ENCODE peak calls at places on chromosome 20, in ten cellular contexts. One of them, this sample, is unnamed.

GRCh38 chr20:5279661-5280060 is 37.1 kb downstream of the PROKR2 start:
- DNase-seq in IMR-90: no peak
- DNase-seq in heart left ventricle: no peak
- DNase-seq in HepG2: no peak
- DNase-seq in testis: no peak
- DNase-seq in ovary: no peak
- DNase-seq in transverse colon: no peak
- DNase-seq in stomach: no peak
- DNase-seq in spleen: no peak
- DNase-seq in K562: no peak
- DNase-seq in this sample: no peak

GRCh38 chr20:53949319-53949839 is 121.0 kb downstream of the BCAS1 start:
- DNase-seq in IMR-90: peak; percentile 94
- DNase-seq in heart left ventricle: peak; percentile 43
- DNase-seq in HepG2: no peak
- DNase-seq in testis: no peak
- DNase-seq in ovary: no peak
- DNase-seq in transverse colon: peak; percentile 69
- DNase-seq in stomach: peak; percentile 51
- DNase-seq in spleen: peak; percentile 90
- DNase-seq in K562: no peak
- DNase-seq in this sample: no peak

GRCh38 chr20:34220581-34220980 is 20.6 kb upstream of the ASIP start:
- DNase-seq in IMR-90: peak; percentile 28
- DNase-seq in heart left ventricle: no peak
- DNase-seq in HepG2: no peak
- DNase-seq in testis: no peak
- DNase-seq in ovary: no peak
- DNase-seq in transverse colon: no peak
- DNase-seq in stomach: no peak
- DNase-seq in spleen: no peak
- DNase-seq in K562: no peak
- DNase-seq in this sample: no peak

GRCh38 chr20:54132612-54133433 is 41.0 kb downstream of the CYP24A1 start:
- DNase-seq in IMR-90: peak; percentile 98
- DNase-seq in heart left ventricle: no peak
- DNase-seq in HepG2: peak; percentile 100
- DNase-seq in testis: no peak
- DNase-seq in ovary: no peak
- DNase-seq in transverse colon: peak; percentile 24
- DNase-seq in stomach: no peak
- DNase-seq in spleen: no peak
- DNase-seq in K562: no peak
- DNase-seq in this sample: peak; percentile 71

GRCh38 chr20:33076662-33077398 is 2.6 kb upstream of the BPIFB4 start:
- DNase-seq in IMR-90: no peak
- DNase-seq in heart left ventricle: no peak
- DNase-seq in HepG2: peak; percentile 28
- DNase-seq in testis: no peak
- DNase-seq in ovary: no peak
- DNase-seq in transverse colon: no peak
- DNase-seq in stomach: no peak
- DNase-seq in spleen: peak; percentile 45
- DNase-seq in K562: no peak
- DNase-seq in this sample: no peak

GRCh38 chr20:13613917-13614316 is 24.8 kb downstream of the TASP1 start:
- DNase-seq in IMR-90: no peak
- DNase-seq in heart left ventricle: no peak
- DNase-seq in HepG2: peak; percentile 35
- DNase-seq in testis: no peak
- DNase-seq in ovary: no peak
- DNase-seq in transverse colon: no peak
- DNase-seq in stomach: no peak
- DNase-seq in spleen: no peak
- DNase-seq in K562: no peak
- DNase-seq in this sample: no peak

GRCh38 chr20:19757973-19758887 is at the start of gene RIN2:
- DNase-seq in IMR-90: peak; percentile 87
- DNase-seq in heart left ventricle: peak; percentile 96
- DNase-seq in HepG2: peak; percentile 86
- DNase-seq in testis: peak; percentile 87
- DNase-seq in ovary: peak; percentile 90
- DNase-seq in transverse colon: peak; percentile 92
- DNase-seq in stomach: peak; percentile 92
- DNase-seq in spleen: peak; percentile 85
- DNase-seq in K562: peak; percentile 7
- DNase-seq in this sample: peak; percentile 90

GRCh38 chr20:59191036-59191755 is 27.6 kb downstream of the ZNF831 start:
- DNase-seq in IMR-90: no peak
- DNase-seq in heart left ventricle: no peak
- DNase-seq in HepG2: no peak
- DNase-seq in testis: no peak
- DNase-seq in ovary: no peak
- DNase-seq in transverse colon: no peak
- DNase-seq in stomach: no peak
- DNase-seq in spleen: no peak
- DNase-seq in K562: no peak
- DNase-seq in this sample: no peak

GRCh38 chr20:31712112-31712553 is 10.5 kb downstream of the BCL2L1 start:
- DNase-seq in IMR-90: no peak
- DNase-seq in heart left ventricle: peak; percentile 57
- DNase-seq in HepG2: peak; percentile 62
- DNase-seq in testis: peak; percentile 48
- DNase-seq in ovary: no peak
- DNase-seq in transverse colon: no peak
- DNase-seq in stomach: peak; percentile 69
- DNase-seq in spleen: peak; percentile 16
- DNase-seq in K562: peak; percentile 55
- DNase-seq in this sample: peak; percentile 43

GRCh38 chr20:37907677-37908397 is 4.9 kb downstream of the VSTM2L start:
- DNase-seq in IMR-90: peak; percentile 42
- DNase-seq in heart left ventricle: no peak
- DNase-seq in HepG2: no peak
- DNase-seq in testis: peak; percentile 69
- DNase-seq in ovary: no peak
- DNase-seq in transverse colon: no peak
- DNase-seq in stomach: no peak
- DNase-seq in spleen: no peak
- DNase-seq in K562: no peak
- DNase-seq in this sample: no peak

GRCh38 chr20:50187403-50188051 is 3.1 kb upstream of the CEBPB start:
- DNase-seq in IMR-90: peak; percentile 59
- DNase-seq in heart left ventricle: no peak
- DNase-seq in HepG2: peak; percentile 77
- DNase-seq in testis: no peak
- DNase-seq in ovary: peak; percentile 68
- DNase-seq in transverse colon: peak; percentile 59
- DNase-seq in stomach: no peak
- DNase-seq in spleen: peak; percentile 90
- DNase-seq in K562: peak; percentile 73
- DNase-seq in this sample: peak; percentile 59

GRCh38 chr20:62427172-62428007 is at the start of gene RBBP8NL:
- DNase-seq in IMR-90: no peak
- DNase-seq in heart left ventricle: no peak
- DNase-seq in HepG2: no peak
- DNase-seq in testis: no peak
- DNase-seq in ovary: no peak
- DNase-seq in transverse colon: peak; percentile 92
- DNase-seq in stomach: peak; percentile 97
- DNase-seq in spleen: no peak
- DNase-seq in K562: no peak
- DNase-seq in this sample: no peak

DNA sequence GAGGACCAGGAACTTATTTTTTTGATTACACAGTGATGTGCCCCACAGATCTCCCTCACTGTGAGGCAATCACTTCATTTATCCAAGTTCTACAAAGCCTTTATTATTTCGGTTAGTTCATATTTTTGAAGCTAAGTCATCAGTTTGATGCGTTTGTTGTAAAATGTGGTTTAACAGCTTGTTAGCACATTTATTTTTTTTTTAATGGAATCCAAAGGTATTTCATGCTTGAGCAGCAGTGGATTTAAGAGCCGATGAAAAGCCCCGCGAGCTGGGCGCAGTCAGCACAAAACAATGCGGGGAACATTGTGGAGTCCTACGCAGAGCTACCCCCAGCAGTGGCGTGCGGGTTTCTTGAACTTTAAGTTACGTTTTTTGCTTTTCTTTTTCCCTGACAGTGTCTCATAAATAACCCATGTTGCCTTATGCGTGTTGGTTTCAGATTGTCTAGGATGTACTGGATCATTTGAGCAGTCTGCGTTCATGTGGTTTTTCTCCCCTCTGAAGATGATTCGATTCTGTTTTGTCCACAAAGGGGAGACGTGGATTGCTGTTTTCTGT is 233.6 kb upstream of the BMP2 start:
- DNase-seq in IMR-90: peak; percentile 88
- DNase-seq in heart left ventricle: no peak
- DNase-seq in HepG2: no peak
- DNase-seq in testis: no peak
- DNase-seq in ovary: no peak
- DNase-seq in transverse colon: no peak
- DNase-seq in stomach: no peak
- DNase-seq in spleen: no peak
- DNase-seq in K562: no peak
- DNase-seq in this sample: no peak
- H3K4me3 ChIP-seq in IMR-90: peak overlapping the region; percentile 51
- H3K4me3 ChIP-seq in heart left ventricle: no peak overlapping the region
- H3K4me3 ChIP-seq in HepG2: no peak overlapping the region
- H3K4me3 ChIP-seq in testis: peak overlapping the region; percentile 4
- H3K4me3 ChIP-seq in ovary: no peak overlapping the region
- H3K4me3 ChIP-seq in transverse colon: peak overlapping the region; percentile 11
- H3K4me3 ChIP-seq in stomach: no peak overlapping the region
- H3K4me3 ChIP-seq in spleen: no peak overlapping the region
- H3K4me3 ChIP-seq in K562: no peak overlapping the region
- H3K4me3 ChIP-seq in this sample: no peak overlapping the region

DNA sequence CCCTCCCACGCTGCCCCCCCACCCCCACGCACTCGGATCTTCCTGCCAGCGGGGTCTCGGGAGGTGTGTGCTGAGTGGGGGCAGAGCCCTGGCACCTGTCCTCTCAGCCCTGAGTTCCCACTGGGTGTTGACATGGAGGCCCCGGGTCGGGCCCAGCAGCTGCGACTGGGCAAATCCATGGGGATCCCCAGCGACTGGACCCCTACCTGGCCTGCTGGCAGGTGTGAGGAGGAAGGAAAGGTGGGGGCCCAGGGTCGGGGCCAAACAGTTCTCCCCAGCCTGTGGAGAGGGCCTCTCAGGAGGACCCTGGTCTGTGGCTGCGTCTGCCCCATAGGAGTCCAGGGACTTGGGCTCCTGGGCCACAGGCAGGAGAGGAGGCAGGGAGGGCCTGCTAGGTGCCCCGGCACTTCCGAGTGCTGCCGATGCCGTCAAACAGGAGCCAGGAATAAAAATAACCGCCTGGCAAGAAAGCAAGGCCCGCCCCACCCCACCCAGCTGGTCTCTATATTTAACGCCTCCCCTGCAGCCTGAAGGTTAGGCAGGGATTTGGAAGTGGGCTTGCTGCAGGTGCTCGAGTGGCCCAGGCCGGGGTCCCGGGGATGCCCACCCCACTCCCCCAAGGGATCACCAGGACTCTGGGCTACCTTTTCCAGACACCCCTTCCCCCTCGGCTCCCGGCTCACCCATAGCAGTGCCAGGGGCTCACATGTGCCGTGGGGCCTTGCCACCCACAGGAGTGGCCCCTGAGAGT is 1.4 kb upstream of the EEF1A2 start:
- DNase-seq in IMR-90: no peak
- DNase-seq in heart left ventricle: peak; percentile 72
- DNase-seq in HepG2: no peak
- DNase-seq in testis: no peak
- DNase-seq in ovary: no peak
- DNase-seq in transverse colon: no peak
- DNase-seq in stomach: no peak
- DNase-seq in spleen: no peak
- DNase-seq in K562: no peak
- DNase-seq in this sample: no peak
- TF ChIP-seq POLR2A in IMR-90: no peak
- TF ChIP-seq POLR2A in heart left ventricle: peak; percentile 39
- TF ChIP-seq POLR2A in HepG2: no peak
- TF ChIP-seq POLR2A in testis: no peak
- TF ChIP-seq POLR2A in ovary: no peak
- TF ChIP-seq POLR2A in transverse colon: no peak
- TF ChIP-seq POLR2A in stomach: no peak
- TF ChIP-seq POLR2A in spleen: no peak
- TF ChIP-seq POLR2A in K562: no peak
- TF ChIP-seq POLR2A in this sample: no peak

GRCh38 chr20:51449498-51450220 is 92.9 kb downstream of the NFATC2 start:
- DNase-seq in IMR-90: no peak
- DNase-seq in heart left ventricle: no peak
- DNase-seq in HepG2: no peak
- DNase-seq in testis: no peak
- DNase-seq in ovary: no peak
- DNase-seq in transverse colon: no peak
- DNase-seq in stomach: no peak
- DNase-seq in spleen: no peak
- DNase-seq in K562: no peak
- DNase-seq in this sample: no peak
- H3K27ac ChIP-seq in IMR-90: no peak overlapping the region
- H3K27ac ChIP-seq in heart left ventricle: peak overlapping the region; percentile 59
- H3K27ac ChIP-seq in HepG2: no peak overlapping the region
- H3K27ac ChIP-seq in testis: no peak overlapping the region
- H3K27ac ChIP-seq in ovary: no peak overlapping the region
- H3K27ac ChIP-seq in transverse colon: peak overlapping the region; percentile 46
- H3K27ac ChIP-seq in stomach: no peak overlapping the region
- H3K27ac ChIP-seq in spleen: no peak overlapping the region
- H3K27ac ChIP-seq in K562: no peak overlapping the region
- H3K27ac ChIP-seq in this sample: peak overlapping the region; percentile 64

GRCh38 chr20:44495257-44495656 is 19.6 kb downstream of the TTPAL start:
- DNase-seq in IMR-90: peak; percentile 87
- DNase-seq in heart left ventricle: no peak
- DNase-seq in HepG2: peak; percentile 37
- DNase-seq in testis: no peak
- DNase-seq in ovary: no peak
- DNase-seq in transverse colon: no peak
- DNase-seq in stomach: no peak
- DNase-seq in spleen: no peak
- DNase-seq in K562: no peak
- DNase-seq in this sample: no peak

GRCh38 chr20:44496976-44497375 is 21.3 kb downstream of the TTPAL start:
- DNase-seq in IMR-90: peak; percentile 96
- DNase-seq in heart left ventricle: no peak
- DNase-seq in HepG2: no peak
- DNase-seq in testis: no peak
- DNase-seq in ovary: no peak
- DNase-seq in transverse colon: no peak
- DNase-seq in stomach: no peak
- DNase-seq in spleen: no peak
- DNase-seq in K562: no peak
- DNase-seq in this sample: no peak

GRCh38 chr20:44494266-44494665 is 18.6 kb downstream of the TTPAL start:
- DNase-seq in IMR-90: peak; percentile 87
- DNase-seq in heart left ventricle: no peak
- DNase-seq in HepG2: no peak
- DNase-seq in testis: no peak
- DNase-seq in ovary: no peak
- DNase-seq in transverse colon: no peak
- DNase-seq in stomach: no peak
- DNase-seq in spleen: no peak
- DNase-seq in K562: no peak
- DNase-seq in this sample: no peak

GRCh38 chr20:44494681-44495080 is 19.0 kb downstream of the TTPAL start:
- DNase-seq in IMR-90: no peak
- DNase-seq in heart left ventricle: no peak
- DNase-seq in HepG2: no peak
- DNase-seq in testis: no peak
- DNase-seq in ovary: no peak
- DNase-seq in transverse colon: no peak
- DNase-seq in stomach: no peak
- DNase-seq in spleen: no peak
- DNase-seq in K562: no peak
- DNase-seq in this sample: no peak

GRCh38 chr20:44495802-44496481 is 20.3 kb downstream of the TTPAL start:
- DNase-seq in IMR-90: peak; percentile 99
- DNase-seq in heart left ventricle: no peak
- DNase-seq in HepG2: no peak
- DNase-seq in testis: no peak
- DNase-seq in ovary: no peak
- DNase-seq in transverse colon: no peak
- DNase-seq in stomach: no peak
- DNase-seq in spleen: no peak
- DNase-seq in K562: no peak
- DNase-seq in this sample: peak; percentile 30
- H3K4me3 ChIP-seq in IMR-90: no peak overlapping the region
- H3K4me3 ChIP-seq in heart left ventricle: no peak overlapping the region
- H3K4me3 ChIP-seq in HepG2: no peak overlapping the region
- H3K4me3 ChIP-seq in testis: no peak overlapping the region
- H3K4me3 ChIP-seq in ovary: no peak overlapping the region
- H3K4me3 ChIP-seq in transverse colon: no peak overlapping the region
- H3K4me3 ChIP-seq in stomach: no peak overlapping the region
- H3K4me3 ChIP-seq in spleen: no peak overlapping the region
- H3K4me3 ChIP-seq in K562: no peak overlapping the region
- H3K4me3 ChIP-seq in this sample: no peak overlapping the region